ENCODE peak calls at places on chromosomes 7 and 10, in eight cellular contexts. One of them, this sample, is unnamed.

GRCh38 chr7:139118234-139118802 is 8.8 kb upstream of the ZC3HAV1 start:
- DNase-seq in NB4: peak; percentile 73
- DNase-seq in HCT116: peak; percentile 32
- DNase-seq in body of pancreas: peak; percentile 34
- DNase-seq in spleen: no peak
- DNase-seq in tibial nerve: no peak
- DNase-seq in Peyer's patch: no peak
- DNase-seq in transverse colon: no peak
- DNase-seq in this sample: no peak

GRCh38 chr7:23802720-23803397 is 92.8 kb downstream of the STK31 start:
- DNase-seq in NB4: no peak
- DNase-seq in HCT116: no peak
- DNase-seq in body of pancreas: no peak
- DNase-seq in spleen: no peak
- DNase-seq in tibial nerve: no peak
- DNase-seq in Peyer's patch: no peak
- DNase-seq in transverse colon: no peak
- DNase-seq in this sample: no peak

GRCh38 chr7:155798673-155799439 is 13.4 kb downstream of the SHH start:
- DNase-seq in NB4: peak; percentile 46
- DNase-seq in HCT116: no peak
- DNase-seq in body of pancreas: no peak
- DNase-seq in spleen: no peak
- DNase-seq in tibial nerve: no peak
- DNase-seq in Peyer's patch: peak; percentile 20
- DNase-seq in transverse colon: no peak
- DNase-seq in this sample: no peak

GRCh38 chr10:113303747-113304146 is 249.1 kb upstream of the HABP2 start:
- DNase-seq in NB4: no peak
- DNase-seq in HCT116: no peak
- DNase-seq in body of pancreas: no peak
- DNase-seq in spleen: no peak
- DNase-seq in tibial nerve: no peak
- DNase-seq in Peyer's patch: no peak
- DNase-seq in transverse colon: no peak
- DNase-seq in this sample: no peak

GRCh38 chr10:105188737-105189463 is 547.8 kb downstream of the SORCS3 start:
- DNase-seq in NB4: peak; percentile 2
- DNase-seq in HCT116: no peak
- DNase-seq in body of pancreas: no peak
- DNase-seq in spleen: no peak
- DNase-seq in tibial nerve: no peak
- DNase-seq in Peyer's patch: no peak
- DNase-seq in transverse colon: no peak
- DNase-seq in this sample: no peak

GRCh38 chr10:1567742-1568495 is 169.4 kb downstream of the ADARB2 start:
- DNase-seq in NB4: no peak
- DNase-seq in HCT116: no peak
- DNase-seq in body of pancreas: no peak
- DNase-seq in spleen: peak; percentile 61
- DNase-seq in tibial nerve: no peak
- DNase-seq in Peyer's patch: no peak
- DNase-seq in transverse colon: no peak
- DNase-seq in this sample: no peak

GRCh38 chr10:84493951-84494848 is 165.8 kb downstream of the CCSER2 start:
- DNase-seq in NB4: no peak
- DNase-seq in HCT116: peak; percentile 77
- DNase-seq in body of pancreas: no peak
- DNase-seq in spleen: no peak
- DNase-seq in tibial nerve: no peak
- DNase-seq in Peyer's patch: no peak
- DNase-seq in transverse colon: no peak
- DNase-seq in this sample: peak; percentile 78

GRCh38 chr10:3482200-3482993 is 302.6 kb downstream of the KLF6 start:
- DNase-seq in NB4: peak; percentile 82
- DNase-seq in HCT116: peak; percentile 88
- DNase-seq in body of pancreas: peak; percentile 63
- DNase-seq in spleen: no peak
- DNase-seq in tibial nerve: no peak
- DNase-seq in Peyer's patch: no peak
- DNase-seq in transverse colon: peak; percentile 65
- DNase-seq in this sample: peak; percentile 91

GRCh38 chr10:116371737-116372136 is 47.5 kb downstream of the CCDC172 start:
- DNase-seq in NB4: no peak
- DNase-seq in HCT116: no peak
- DNase-seq in body of pancreas: no peak
- DNase-seq in spleen: no peak
- DNase-seq in tibial nerve: no peak
- DNase-seq in Peyer's patch: no peak
- DNase-seq in transverse colon: no peak
- DNase-seq in this sample: no peak

GRCh38 chr7:92461027-92462003 is 14.0 kb downstream of the GATAD1 start:
- DNase-seq in NB4: peak; percentile 56
- DNase-seq in HCT116: peak; percentile 41
- DNase-seq in body of pancreas: peak; percentile 40
- DNase-seq in spleen: no peak
- DNase-seq in tibial nerve: no peak
- DNase-seq in Peyer's patch: no peak
- DNase-seq in transverse colon: peak; percentile 25
- DNase-seq in this sample: no peak

GRCh38 chr7:104855826-104856225 is 158.2 kb upstream of the KMT2E start:
- DNase-seq in NB4: no peak
- DNase-seq in HCT116: no peak
- DNase-seq in body of pancreas: no peak
- DNase-seq in spleen: no peak
- DNase-seq in tibial nerve: no peak
- DNase-seq in Peyer's patch: no peak
- DNase-seq in transverse colon: no peak
- DNase-seq in this sample: no peak

GRCh38 chr7:69597278-69598076 is 798 bp upstream of the AUTS2 start:
- DNase-seq in NB4: peak; percentile 93
- DNase-seq in HCT116: no peak
- DNase-seq in body of pancreas: peak; percentile 38
- DNase-seq in spleen: peak; percentile 89
- DNase-seq in tibial nerve: peak; percentile 35
- DNase-seq in Peyer's patch: peak; percentile 52
- DNase-seq in transverse colon: no peak
- DNase-seq in this sample: peak; percentile 44

GRCh38 chr10:8360365-8360764 is 305.9 kb downstream of the GATA3 start:
- DNase-seq in NB4: no peak
- DNase-seq in HCT116: no peak
- DNase-seq in body of pancreas: no peak
- DNase-seq in spleen: no peak
- DNase-seq in tibial nerve: no peak
- DNase-seq in Peyer's patch: no peak
- DNase-seq in transverse colon: no peak
- DNase-seq in this sample: no peak

GRCh38 chr7:157493776-157494175 is 157.0 kb downstream of the DNAJB6 start:
- DNase-seq in NB4: no peak
- DNase-seq in HCT116: no peak
- DNase-seq in body of pancreas: no peak
- DNase-seq in spleen: no peak
- DNase-seq in tibial nerve: no peak
- DNase-seq in Peyer's patch: no peak
- DNase-seq in transverse colon: no peak
- DNase-seq in this sample: no peak

GRCh38 chr7:158689500-158689899 is 15.1 kb downstream of the NCAPG2 start:
- DNase-seq in NB4: no peak
- DNase-seq in HCT116: no peak
- DNase-seq in body of pancreas: no peak
- DNase-seq in spleen: no peak
- DNase-seq in tibial nerve: no peak
- DNase-seq in Peyer's patch: no peak
- DNase-seq in transverse colon: no peak
- DNase-seq in this sample: no peak

GRCh38 chr10:17026686-17027485 is 102.7 kb downstream of the CUBN start:
- DNase-seq in NB4: no peak
- DNase-seq in HCT116: no peak
- DNase-seq in body of pancreas: no peak
- DNase-seq in spleen: no peak
- DNase-seq in tibial nerve: no peak
- DNase-seq in Peyer's patch: no peak
- DNase-seq in transverse colon: no peak
- DNase-seq in this sample: no peak

GRCh38 chr7:151930695-151931094 is 25.6 kb upstream of the GALNTL5 start:
- DNase-seq in NB4: no peak
- DNase-seq in HCT116: no peak
- DNase-seq in body of pancreas: no peak
- DNase-seq in spleen: no peak
- DNase-seq in tibial nerve: no peak
- DNase-seq in Peyer's patch: no peak
- DNase-seq in transverse colon: no peak
- DNase-seq in this sample: no peak

GRCh38 chr10:78982726-78983125 is 86.0 kb upstream of the ZMIZ1 start:
- DNase-seq in NB4: no peak
- DNase-seq in HCT116: no peak
- DNase-seq in body of pancreas: no peak
- DNase-seq in spleen: no peak
- DNase-seq in tibial nerve: no peak
- DNase-seq in Peyer's patch: no peak
- DNase-seq in transverse colon: no peak
- DNase-seq in this sample: no peak

GRCh38 chr7:155423337-155424285 is 34.3 kb upstream of the EN2 start:
- DNase-seq in NB4: no peak
- DNase-seq in HCT116: no peak
- DNase-seq in body of pancreas: no peak
- DNase-seq in spleen: peak; percentile 65
- DNase-seq in tibial nerve: no peak
- DNase-seq in Peyer's patch: no peak
- DNase-seq in transverse colon: no peak
- DNase-seq in this sample: no peak

GRCh38 chr7:120864146-120864920 is 6.4 kb upstream of the TSPAN12 start:
- DNase-seq in NB4: no peak
- DNase-seq in HCT116: no peak
- DNase-seq in body of pancreas: no peak
- DNase-seq in spleen: no peak
- DNase-seq in tibial nerve: no peak
- DNase-seq in Peyer's patch: no peak
- DNase-seq in transverse colon: no peak
- DNase-seq in this sample: no peak

DNA sequence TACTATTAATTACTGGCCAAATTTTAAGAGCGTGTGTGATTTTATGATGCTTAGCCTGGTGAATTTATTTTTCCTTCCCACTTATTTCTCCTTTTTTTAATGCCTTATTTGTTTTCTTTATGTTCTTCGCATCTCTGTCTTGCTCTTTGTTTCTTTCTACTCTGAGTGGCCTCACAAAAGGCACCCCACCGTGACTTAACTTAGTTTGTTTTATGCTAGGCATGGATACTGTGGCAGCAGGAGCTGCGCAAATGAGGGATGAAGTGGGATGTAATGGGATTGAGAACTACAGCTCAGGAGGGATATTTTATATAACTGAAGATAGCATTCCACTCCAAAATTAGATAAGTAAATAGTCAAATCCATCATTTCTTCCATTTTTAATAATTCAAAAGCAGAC is 1.6 kb upstream of the CACNA2D1 start:
- DNase-seq in NB4: no peak
- DNase-seq in HCT116: no peak
- DNase-seq in body of pancreas: no peak
- DNase-seq in spleen: no peak
- DNase-seq in tibial nerve: no peak
- DNase-seq in Peyer's patch: no peak
- DNase-seq in transverse colon: no peak
- DNase-seq in this sample: no peak
- H3K4me3 ChIP-seq in NB4: no peak overlapping the region
- H3K4me3 ChIP-seq in HCT116: no peak overlapping the region
- H3K4me3 ChIP-seq in body of pancreas: no peak overlapping the region
- H3K4me3 ChIP-seq in spleen: no peak overlapping the region
- H3K4me3 ChIP-seq in tibial nerve: no peak overlapping the region
- H3K4me3 ChIP-seq in Peyer's patch: no peak overlapping the region
- H3K4me3 ChIP-seq in transverse colon: no peak overlapping the region
- H3K4me3 ChIP-seq in this sample: no peak overlapping the region

GRCh38 chr7:129493555-129493954 is 8.8 kb upstream of the SMKR1 start:
- DNase-seq in NB4: no peak
- DNase-seq in HCT116: no peak
- DNase-seq in body of pancreas: no peak
- DNase-seq in spleen: no peak
- DNase-seq in tibial nerve: no peak
- DNase-seq in Peyer's patch: no peak
- DNase-seq in transverse colon: no peak
- DNase-seq in this sample: no peak
- TF ChIP-seq CTCF in NB4: no peak
- TF ChIP-seq CTCF in HCT116: peak; percentile 33
- TF ChIP-seq CTCF in body of pancreas: no peak
- TF ChIP-seq CTCF in spleen: no peak
- TF ChIP-seq CTCF in tibial nerve: no peak
- TF ChIP-seq CTCF in Peyer's patch: no peak
- TF ChIP-seq CTCF in transverse colon: no peak
- TF ChIP-seq CTCF in this sample: no peak

DNA sequence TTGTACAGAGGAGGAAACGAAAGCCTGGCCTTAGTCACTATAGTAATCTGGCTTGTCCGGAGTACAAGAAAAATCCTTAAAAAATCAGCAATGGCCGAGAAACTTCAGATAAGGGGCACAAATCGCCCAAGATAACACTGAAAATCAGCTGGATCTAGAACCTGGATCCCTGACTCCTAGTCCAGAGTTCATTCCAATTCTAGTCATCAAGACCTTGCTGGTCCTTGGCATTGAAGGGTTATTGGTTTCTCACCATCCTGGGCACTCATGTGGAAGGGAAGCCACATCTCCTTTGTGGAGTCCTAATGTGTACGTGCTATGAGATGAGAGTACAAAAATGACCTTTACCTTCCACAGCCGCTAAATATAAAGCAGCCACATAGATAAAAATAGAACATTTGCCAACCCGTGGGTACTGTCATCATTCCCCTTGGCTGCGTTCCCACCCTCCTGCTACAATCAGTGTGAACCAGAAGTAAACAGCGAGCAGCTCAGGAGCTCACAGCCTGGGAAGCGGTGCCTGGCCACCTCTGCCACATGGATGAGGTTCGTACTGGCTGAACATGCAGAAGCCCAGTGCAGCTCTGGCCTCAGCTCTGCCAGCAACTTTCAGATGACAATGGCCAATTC is 116.0 kb upstream of the PDLIM1 start:
- DNase-seq in NB4: no peak
- DNase-seq in HCT116: no peak
- DNase-seq in body of pancreas: peak; percentile 96
- DNase-seq in spleen: no peak
- DNase-seq in tibial nerve: no peak
- DNase-seq in Peyer's patch: peak; percentile 62
- DNase-seq in transverse colon: peak; percentile 74
- DNase-seq in this sample: no peak
- TF ChIP-seq POLR2A in NB4: no peak
- TF ChIP-seq POLR2A in HCT116: no peak
- TF ChIP-seq POLR2A in body of pancreas: no peak
- TF ChIP-seq POLR2A in spleen: no peak
- TF ChIP-seq POLR2A in tibial nerve: no peak
- TF ChIP-seq POLR2A in Peyer's patch: no peak
- TF ChIP-seq POLR2A in transverse colon: peak; percentile 20
- TF ChIP-seq POLR2A in this sample: no peak

DNA sequence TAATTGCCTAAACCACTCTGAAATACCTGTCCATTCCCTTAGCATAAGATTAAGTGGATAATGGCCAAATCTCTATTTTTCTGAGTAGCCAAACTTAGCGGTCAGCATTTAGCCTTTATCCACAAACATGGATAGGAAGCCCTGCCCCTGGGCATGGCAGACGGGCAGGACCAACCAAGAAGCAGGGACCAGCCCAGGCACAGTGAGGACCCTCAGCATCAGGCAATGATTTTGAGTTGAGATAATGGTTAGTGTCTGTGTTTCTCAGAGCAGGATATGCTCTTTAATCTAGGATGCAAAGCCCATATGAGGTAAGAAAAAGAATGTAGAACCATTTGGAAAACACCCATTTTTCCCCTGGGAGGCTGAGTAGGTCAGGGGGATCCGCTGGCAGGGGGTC is 131.7 kb downstream of the DPP6 start:
- DNase-seq in NB4: no peak
- DNase-seq in HCT116: no peak
- DNase-seq in body of pancreas: no peak
- DNase-seq in spleen: no peak
- DNase-seq in tibial nerve: no peak
- DNase-seq in Peyer's patch: no peak
- DNase-seq in transverse colon: no peak
- DNase-seq in this sample: no peak
- H3K4me3 ChIP-seq in NB4: no peak overlapping the region
- H3K4me3 ChIP-seq in HCT116: no peak overlapping the region
- H3K4me3 ChIP-seq in body of pancreas: no peak overlapping the region
- H3K4me3 ChIP-seq in spleen: no peak overlapping the region
- H3K4me3 ChIP-seq in tibial nerve: no peak overlapping the region
- H3K4me3 ChIP-seq in Peyer's patch: no peak overlapping the region
- H3K4me3 ChIP-seq in transverse colon: no peak overlapping the region
- H3K4me3 ChIP-seq in this sample: no peak overlapping the region

This sample was measured in lower leg skin.